ENCODE peak calls at places on chromosomes 2 and 18, in five cellular contexts. K is neuronal stem cell, W is H1, L is H9, V is mesenchymal stem cell. X is an unnamed sample.

GRCh38 chr2:119126650-119127049 is 31.9 kb downstream of the C1QL2 start:
- DNase-seq in K (peak), W (peak), L (peak), V (no peak), X (peak)

GRCh38 chr18:74281011-74281638 is 10.6 kb downstream of the CYB5A start:
- DNase-seq in K (no peak), W (no peak), L (peak), V (no peak), X (no peak)

GRCh38 chr2:220182790-220183189 is 555.4 kb downstream of the SLC4A3 start:
- DNase-seq in K (no peak), W (no peak), L (no peak), V (no peak), X (no peak)

GRCh38 chr2:241001413-241002274 is 3.2 kb downstream of the SNED1 start:
- DNase-seq in K (no peak), W (no peak), L (peak), V (no peak), X (no peak)

GRCh38 chr2:15058015-15058414 is 425.5 kb downstream of the LRATD1 start:
- DNase-seq in K (no peak), W (no peak), L (no peak), V (no peak), X (peak)

GRCh38 chr2:60068755-60069154 is 484.7 kb downstream of the BCL11A start:
- DNase-seq in K (no peak), W (no peak), L (no peak), V (no peak), X (no peak)

GRCh38 chr2:9024575-9024974 is 21.1 kb upstream of the MBOAT2 start:
- DNase-seq in K (no peak), W (no peak), L (no peak), V (no peak), X (no peak)

GRCh38 chr2:69298862-69299261 is 88.2 kb downstream of the GFPT1 start:
- DNase-seq in K (no peak), W (no peak), L (no peak), V (peak), X (no peak)

DNA sequence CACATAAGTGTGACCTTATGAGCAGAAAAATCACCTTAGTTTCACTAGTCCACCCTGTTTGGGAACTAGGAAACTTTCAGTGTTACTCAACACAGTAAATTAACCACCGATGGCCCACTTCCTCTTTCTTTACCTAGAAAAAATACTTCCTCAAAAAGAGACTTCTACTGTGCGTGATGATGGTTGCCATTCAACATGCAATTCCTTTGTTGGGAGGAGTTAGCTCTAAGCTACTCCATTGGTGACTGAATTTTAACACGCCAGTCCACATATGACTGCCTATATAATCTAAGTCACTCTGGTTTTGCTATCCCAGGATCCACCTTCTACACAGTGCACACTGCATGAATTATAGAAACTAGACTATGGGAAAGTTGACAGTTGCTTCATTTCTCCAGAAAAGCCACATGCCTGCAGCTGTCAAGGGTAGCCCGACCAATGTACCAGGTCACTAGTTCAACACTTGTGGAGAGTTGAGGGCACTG is 47.8 kb upstream of the REG3G start:
- DNase-seq in K (no peak), W (no peak), L (no peak), V (no peak), X (no peak)
- H3K4me2 ChIP-seq in K (no peak), W (no peak), L (no peak), V (no peak), X (no peak)

GRCh38 chr2:171128461-171128860 is 32.2 kb downstream of the TLK1 start:
- DNase-seq in K (no peak), W (no peak), L (no peak), V (no peak), X (no peak)
- H2BK5ac ChIP-seq in K (no peak), W (no peak), L (no peak), V (no peak), X (no peak)

GRCh38 chr2:166897666-166898065 is 9.4 kb downstream of the XIRP2 start:
- DNase-seq in K (no peak), W (no peak), L (no peak), V (no peak), X (no peak)
- H2BK12ac ChIP-seq in K (no peak), W (no peak), L (no peak), V (no peak), X (no peak)

GRCh38 chr18:11145413-11146191 is 3.8 kb downstream of the PIEZO2 start:
- DNase-seq in K (no peak), W (no peak), L (no peak), V (no peak), X (no peak)

GRCh38 chr18:11146238-11146946 is 3.0 kb downstream of the PIEZO2 start:
- DNase-seq in K (no peak), W (no peak), L (peak), V (no peak), X (no peak)

GRCh38 chr18:11147962-11148654 is 1.3 kb downstream of the PIEZO2 start:
- DNase-seq in K (no peak), W (no peak), L (peak), V (peak), X (no peak)

GRCh38 chr18:11147371-11147860 is 2.0 kb downstream of the PIEZO2 start:
- DNase-seq in K (no peak), W (no peak), L (peak), V (peak), X (no peak)

DNA sequence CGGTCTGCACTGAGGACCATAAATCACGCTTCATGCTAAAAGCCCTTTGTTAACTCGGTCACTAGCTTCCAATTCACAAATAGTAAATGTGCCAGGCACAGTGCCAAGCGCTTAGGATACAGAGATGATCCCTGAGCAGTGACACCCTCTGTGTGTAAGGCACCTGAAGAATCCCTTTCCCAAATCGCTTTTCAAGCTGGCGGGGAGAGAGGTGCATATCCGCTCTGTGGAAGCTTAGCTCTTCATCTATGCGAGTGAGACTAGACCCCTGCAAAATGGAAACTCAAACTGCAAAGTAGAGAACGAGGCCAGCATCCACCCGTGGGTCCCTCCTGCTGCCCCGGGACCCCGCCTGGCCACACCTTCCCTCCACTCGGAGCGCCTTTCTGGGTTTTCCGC is 2.4 kb downstream of the PIEZO2 start:
- DNase-seq in K (no peak), W (no peak), L (peak), V (no peak), X (no peak)
- H3K4me2 ChIP-seq in K (no peak), W (peak), L (peak), V (peak), X (no peak)